ENCODE peak calls at places on chromosome 6, in five cellular contexts. T is colonic mucosa, W is psoas muscle, L is Calu3, I is HT-29. Z is an unnamed sample.

GRCh38 chr6:168988801-168989200 is 264.8 kb downstream of the THBS2 start:
- DNase-seq in I (no peak), T (no peak), W (no peak), L (no peak), Z (no peak)

GRCh38 chr6:20932284-20932683 is 398.0 kb downstream of the CDKAL1 start:
- DNase-seq in I (no peak), T (no peak), L (no peak), W (no peak), Z (no peak)

GRCh38 chr6:138377844-138378243 is at the start of gene SMIM28:
- DNase-seq in W (no peak), T (no peak), L (no peak), I (no peak), Z (no peak)

GRCh38 chr6:158039178-158039557 is 57.5 kb downstream of the SYNJ2 start:
- DNase-seq in W (no peak), L (no peak), T (no peak), I (no peak), Z (peak; percentile 2)

GRCh38 chr6:63121166-63121565 is 90.1 kb upstream of the FKBP1C start:
- DNase-seq in I (peak; percentile 10), T (no peak), W (no peak), L (no peak), Z (no peak)

GRCh38 chr6:102701019-102701418 is 1307.5 kb downstream of the GRIK2 start:
- DNase-seq in T (no peak), W (no peak), I (no peak), L (no peak), Z (no peak)

GRCh38 chr6:139017227-139017626 is 11.3 kb upstream of the ABRACL start:
- DNase-seq in T (no peak), I (no peak), L (no peak), W (no peak), Z (no peak)

GRCh38 chr6:108557494-108558371 is 3.0 kb upstream of the FOXO3 start:
- DNase-seq in L (peak; percentile 70), T (peak; percentile 69), W (peak; percentile 91), I (peak; percentile 62), Z (peak; percentile 80)

GRCh38 chr6:125009578-125009977 is 47.3 kb downstream of the RNF217 start:
- DNase-seq in I (no peak), W (no peak), T (no peak), L (no peak), Z (no peak)

GRCh38 chr6:38671885-38672467 is 31.0 kb downstream of the GLO1 start:
- DNase-seq in T (peak; percentile 28), W (no peak), L (peak; percentile 46), I (peak; percentile 74), Z (peak; percentile 18)

GRCh38 chr6:92767101-92767500 is 652.3 kb downstream of the EPHA7 start:
- DNase-seq in T (no peak), I (no peak), L (no peak), W (no peak), Z (no peak)

GRCh38 chr6:27280540-27281000 is 31.5 kb downstream of the POM121L2 start:
- DNase-seq in T (no peak), I (peak; percentile 27), W (no peak), L (peak; percentile 34), Z (no peak)

GRCh38 chr6:36109092-36109491 is 21.2 kb upstream of the MAPK13 start:
- DNase-seq in T (no peak), W (no peak), I (no peak), L (no peak), Z (no peak)